ENCODE peak calls at places on chromosome 18, in nine cellular contexts. E is ovary, Y is A549, O is esophagus muscularis mucosa, C is IMR-90, N is HCT116, L is sigmoid colon, K is body of pancreas, X is stomach. F is an unnamed sample.

GRCh38 chr18:23945416-23946079 is 69.0 kb upstream of the TTC39C start:
- DNase-seq in E (no peak), Y (no peak), O (no peak), C (no peak), N (no peak), L (peak), K (no peak), X (no peak), F (no peak)

GRCh38 chr18:31049189-31049588 is 6.6 kb upstream of the DSC3 start:
- DNase-seq in E (no peak), Y (no peak), O (no peak), C (no peak), N (no peak), L (no peak), K (no peak), X (no peak), F (no peak)

GRCh38 chr18:46622999-46623398 is 34.0 kb downstream of the LOXHD1 start:
- DNase-seq in E (no peak), Y (peak), O (no peak), C (peak), N (no peak), L (no peak), K (no peak), X (no peak), F (no peak)

GRCh38 chr18:44514106-44514505 is 166.6 kb upstream of the SETBP1 start:
- DNase-seq in E (no peak), Y (no peak), O (no peak), C (no peak), N (no peak), L (no peak), K (no peak), X (no peak), F (no peak)

GRCh38 chr18:69757733-69758132 is 189.9 kb downstream of the CD226 start:
- DNase-seq in E (no peak), Y (peak), O (no peak), C (peak), N (no peak), L (no peak), K (no peak), X (no peak), F (no peak)

GRCh38 chr18:52620926-52621439 is 281.0 kb downstream of the DCC start:
- DNase-seq in E (no peak), Y (no peak), O (no peak), C (no peak), N (no peak), L (no peak), K (no peak), X (no peak), F (no peak)

GRCh38 chr18:41955688-41956087 is 654 bp downstream of the PIK3C3 start:
- DNase-seq in E (no peak), Y (no peak), O (no peak), C (no peak), N (no peak), L (no peak), K (no peak), X (no peak), F (no peak)

GRCh38 chr18:32093106-32093511 is 1.4 kb downstream of the RNF138 start:
- DNase-seq in E (peak), Y (peak), O (no peak), C (peak), N (no peak), L (peak), K (peak), X (peak), F (peak)

GRCh38 chr18:70288851-70289328 is at the start of gene SOCS6:
- DNase-seq in E (peak), Y (no peak), O (no peak), C (peak), N (no peak), L (peak), K (peak), X (peak), F (peak)

GRCh38 chr18:44895176-44895798 is 214.6 kb downstream of the SETBP1 start:
- DNase-seq in E (no peak), Y (peak), O (no peak), C (peak), N (no peak), L (no peak), K (peak), X (peak), F (peak)

GRCh38 chr18:59139291-59139614 is 431 bp upstream of the SEC11C start:
- DNase-seq in E (peak), Y (peak), O (no peak), C (peak), N (peak), L (peak), K (peak), X (peak), F (peak)

GRCh38 chr18:46155652-46156051 is 51.5 kb downstream of the HAUS1 start:
- DNase-seq in E (no peak), Y (peak), O (no peak), C (peak), N (no peak), L (no peak), K (no peak), X (no peak), F (no peak)

GRCh38 chr18:73235921-73236320 is 368.1 kb upstream of the NETO1 start:
- DNase-seq in E (no peak), Y (no peak), O (no peak), C (peak), N (no peak), L (no peak), K (no peak), X (no peak), F (no peak)

GRCh38 chr18:74139414-74139813 is 8.2 kb downstream of the FBXO15 start:
- DNase-seq in E (no peak), Y (no peak), O (no peak), C (peak), N (no peak), L (no peak), K (no peak), X (no peak), F (no peak)

GRCh38 chr18:69752737-69753380 is 194.8 kb downstream of the CD226 start:
- DNase-seq in E (no peak), Y (peak), O (no peak), C (no peak), N (no peak), L (no peak), K (no peak), X (no peak), F (no peak)

GRCh38 chr18:12307871-12308385 is at the start of gene TUBB6:
- DNase-seq in E (peak), Y (peak), O (no peak), C (peak), N (no peak), L (peak), K (peak), X (peak), F (peak)

GRCh38 chr18:24266124-24266523 is 127.3 kb downstream of the CABYR start:
- DNase-seq in E (no peak), Y (no peak), O (no peak), C (no peak), N (no peak), L (no peak), K (no peak), X (no peak), F (no peak)

GRCh38 chr18:2654105-2654827 is 1.3 kb upstream of the SMCHD1 start:
- DNase-seq in E (no peak), Y (no peak), O (no peak), C (peak), N (no peak), L (no peak), K (no peak), X (no peak), F (no peak)

GRCh38 chr18:61096231-61096630 is 237.0 kb upstream of the CDH20 start:
- DNase-seq in E (no peak), Y (no peak), O (no peak), C (no peak), N (no peak), L (no peak), K (no peak), X (no peak), F (no peak)

GRCh38 chr18:25503567-25504081 is 151.7 kb upstream of the ZNF521 start:
- DNase-seq in E (peak), Y (peak), O (no peak), C (peak), N (peak), L (peak), K (peak), X (no peak), F (peak)

GRCh38 chr18:65753520-65753919 is 2.7 kb downstream of the CDH7 start:
- DNase-seq in E (no peak), Y (peak), O (no peak), C (no peak), N (no peak), L (no peak), K (no peak), X (no peak), F (no peak)

GRCh38 chr18:3230401-3231334 is 10.9 kb upstream of the MYOM1 start:
- DNase-seq in E (no peak), Y (peak), O (no peak), C (peak), N (no peak), L (no peak), K (peak), X (no peak), F (no peak)

GRCh38 chr18:43192408-43192807 is 76.9 kb upstream of the RIT2 start:
- DNase-seq in E (no peak), Y (no peak), O (no peak), C (no peak), N (no peak), L (no peak), K (no peak), X (no peak), F (no peak)

GRCh38 chr18:3099327-3099726 is 86.4 kb upstream of the LPIN2 start:
- DNase-seq in E (no peak), Y (no peak), O (peak), C (no peak), N (no peak), L (no peak), K (no peak), X (no peak), F (no peak)

GRCh38 chr18:45874501-45875184 is 49.2 kb downstream of the SIGLEC15 start:
- DNase-seq in E (no peak), Y (no peak), O (no peak), C (peak), N (no peak), L (no peak), K (no peak), X (no peak), F (peak)

GRCh38 chr18:11951390-11951851 is 29.9 kb upstream of the IMPA2 start:
- DNase-seq in E (no peak), Y (no peak), O (no peak), C (no peak), N (no peak), L (no peak), K (no peak), X (no peak), F (no peak)

GRCh38 chr18:46346896-46347630 is 242.9 kb downstream of the HAUS1 start:
- DNase-seq in E (no peak), Y (no peak), O (no peak), C (no peak), N (no peak), L (peak), K (no peak), X (no peak), F (peak)

GRCh38 chr18:54217624-54218023 is 6.8 kb downstream of the MBD2 start:
- DNase-seq in E (no peak), Y (no peak), O (no peak), C (no peak), N (no peak), L (no peak), K (no peak), X (no peak), F (no peak)

GRCh38 chr18:14117611-14118010 is 14.6 kb downstream of the ZNF519 start:
- DNase-seq in E (no peak), Y (no peak), O (no peak), C (no peak), N (no peak), L (no peak), K (no peak), X (no peak), F (no peak)

GRCh38 chr18:45871655-45872054 is 46.2 kb downstream of the SIGLEC15 start:
- DNase-seq in E (no peak), Y (no peak), O (no peak), C (peak), N (no peak), L (no peak), K (no peak), X (no peak), F (no peak)

GRCh38 chr18:77866309-77866708 is 616.7 kb downstream of the GALR1 start:
- DNase-seq in E (no peak), Y (no peak), O (no peak), C (no peak), N (no peak), L (no peak), K (no peak), X (no peak), F (no peak)

GRCh38 chr18:58649966-58650816 is 21.1 kb upstream of the MALT1 start:
- DNase-seq in E (no peak), Y (no peak), O (no peak), C (peak), N (no peak), L (no peak), K (no peak), X (no peak), F (no peak)

GRCh38 chr18:23968638-23969037 is 45.9 kb upstream of the TTC39C start:
- DNase-seq in E (no peak), Y (no peak), O (no peak), C (no peak), N (no peak), L (no peak), K (no peak), X (no peak), F (no peak)

GRCh38 chr18:76441668-76442412 is 53.2 kb downstream of the ZNF516 start:
- DNase-seq in E (no peak), Y (no peak), O (no peak), C (no peak), N (no peak), L (peak), K (no peak), X (no peak), F (no peak)

DNA sequence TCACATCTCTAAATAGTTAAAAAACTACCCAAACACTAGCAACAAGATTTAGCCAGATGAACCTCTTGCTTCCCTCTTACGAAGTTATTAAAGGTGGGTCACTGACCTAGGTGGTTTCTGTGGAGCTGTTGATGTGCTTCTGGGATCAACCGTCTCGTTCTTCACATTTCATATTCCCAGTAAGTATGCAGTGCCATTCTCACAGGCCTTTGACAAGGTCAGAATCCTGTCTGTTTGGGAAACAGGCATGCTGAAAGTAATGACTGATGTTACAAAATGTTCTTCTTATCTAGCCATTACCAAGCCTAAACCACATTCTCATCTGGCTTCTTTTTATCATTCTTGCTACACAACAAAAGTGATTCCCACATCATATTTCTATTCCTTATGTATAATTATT is 70.3 kb downstream of the WDR7 start:
- DNase-seq in E (no peak), Y (no peak), O (no peak), C (no peak), N (no peak), L (no peak), K (no peak), X (no peak), F (no peak)
- TF ChIP-seq POLR2A in E (no peak), Y (no peak), O (no peak), C (no peak), N (no peak), L (no peak), K (no peak), X (no peak), F (no peak)

GRCh38 chr18:9102391-9103216 is at the start of gene NDUFV2:
- DNase-seq in E (peak), Y (peak), O (peak), C (peak), N (peak), L (peak), K (peak), X (peak), F (peak)
- TF ChIP-seq CTCF in E (no peak), Y (no peak), O (no peak), C (no peak), N (no peak), L (no peak), K (no peak), X (no peak), F (no peak)

GRCh38 chr18:75214766-75215515 is 4.3 kb downstream of the TSHZ1 start:
- DNase-seq in E (no peak), Y (no peak), O (peak), C (no peak), N (no peak), L (no peak), K (no peak), X (no peak), F (no peak)
- H3K4me3 ChIP-seq in E (no peak), Y (no peak), O (no peak), C (no peak), N (no peak), L (peak), K (no peak), X (no peak), F (no peak)

DNA sequence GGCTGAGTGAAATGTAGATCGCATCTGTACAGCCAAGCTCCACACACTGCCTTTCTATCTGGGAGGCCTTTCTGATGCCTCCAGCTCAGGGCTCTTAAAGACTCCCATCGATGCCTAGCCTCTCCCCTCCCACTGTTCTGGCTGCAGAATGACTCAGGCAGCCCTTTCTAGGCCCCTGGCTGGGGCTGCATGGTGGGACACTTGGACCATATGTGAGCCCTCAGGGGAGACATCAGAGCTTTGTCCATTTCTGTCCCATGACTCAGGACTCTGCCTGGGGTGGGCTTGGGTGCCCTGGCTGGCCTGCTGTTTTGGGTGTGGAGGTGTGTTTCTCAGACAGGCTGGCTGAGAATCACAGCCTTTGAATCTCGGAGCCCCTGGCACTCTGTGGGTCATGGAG is 101.3 kb downstream of the CELF4 start:
- DNase-seq in E (no peak), Y (no peak), O (no peak), C (no peak), N (no peak), L (no peak), K (no peak), X (no peak), F (no peak)
- TF ChIP-seq POLR2A in E (no peak), Y (no peak), O (no peak), C (no peak), N (no peak), L (no peak), K (no peak), X (no peak), F (no peak)

GRCh38 chr18:5481621-5482020 is 62.2 kb downstream of the EPB41L3 start:
- DNase-seq in E (no peak), Y (no peak), O (no peak), C (no peak), N (no peak), L (no peak), K (no peak), X (no peak), F (no peak)
- TF ChIP-seq CTCF in E (no peak), Y (no peak), O (no peak), C (no peak), N (no peak), L (no peak), K (no peak), X (no peak), F (no peak)

F was measured in Peyer's patch.